ENCODE peak calls at places on chromosomes 16 and 17, in seven cellular contexts. Y, A, K, G, M, W and T are unnamed samples.

GRCh38 chr17:21029032-21029431 is 13.8 kb downstream of the USP22 start:
- DNase-seq in Y (no peak), A (peak), K (no peak), G (no peak), M (peak), W (no peak), T (no peak)

GRCh38 chr17:57692770-57693169 is 52.3 kb downstream of the CCDC182 start:
- DNase-seq in Y (no peak), A (no peak), K (no peak), G (no peak), M (no peak), W (no peak), T (no peak)

GRCh38 chr16:48165961-48166578 is 10.3 kb upstream of the ABCC12 start:
- DNase-seq in Y (no peak), A (no peak), K (no peak), G (no peak), M (no peak), W (no peak), T (no peak)

GRCh38 chr17:45293413-45294211 is 23.2 kb downstream of the MAP3K14 start:
- DNase-seq in Y (peak), A (peak), K (peak), G (peak), M (peak), W (no peak), T (no peak)

GRCh38 chr17:58308173-58308984 is 20.2 kb downstream of the TSPOAP1 start:
- DNase-seq in Y (peak), A (no peak), K (no peak), G (peak), M (no peak), W (no peak), T (peak)

GRCh38 chr17:60422162-60422665 is at the start of gene CHCT1:
- DNase-seq in Y (no peak), A (no peak), K (no peak), G (no peak), M (no peak), W (no peak), T (no peak)

GRCh38 chr17:37134050-37134449 is 185.3 kb downstream of the AATF start:
- DNase-seq in Y (no peak), A (no peak), K (no peak), G (no peak), M (no peak), W (no peak), T (peak)

GRCh38 chr17:41910701-41911391 is 7.9 kb downstream of the ACLY start:
- DNase-seq in Y (no peak), A (no peak), K (no peak), G (peak), M (peak), W (no peak), T (no peak)

GRCh38 chr16:2985457-2985856 is 5.2 kb upstream of the PKMYT1 start:
- DNase-seq in Y (no peak), A (peak), K (peak), G (no peak), M (no peak), W (no peak), T (no peak)

GRCh38 chr17:66691644-66692500 is 143.0 kb upstream of the CACNG5 start:
- DNase-seq in Y (no peak), A (peak), K (no peak), G (no peak), M (peak), W (no peak), T (no peak)
- TF ChIP-seq POLR2A in Y (no peak), A (no peak), K (no peak), G (no peak), M (no peak), W (no peak), T (no peak)

DNA sequence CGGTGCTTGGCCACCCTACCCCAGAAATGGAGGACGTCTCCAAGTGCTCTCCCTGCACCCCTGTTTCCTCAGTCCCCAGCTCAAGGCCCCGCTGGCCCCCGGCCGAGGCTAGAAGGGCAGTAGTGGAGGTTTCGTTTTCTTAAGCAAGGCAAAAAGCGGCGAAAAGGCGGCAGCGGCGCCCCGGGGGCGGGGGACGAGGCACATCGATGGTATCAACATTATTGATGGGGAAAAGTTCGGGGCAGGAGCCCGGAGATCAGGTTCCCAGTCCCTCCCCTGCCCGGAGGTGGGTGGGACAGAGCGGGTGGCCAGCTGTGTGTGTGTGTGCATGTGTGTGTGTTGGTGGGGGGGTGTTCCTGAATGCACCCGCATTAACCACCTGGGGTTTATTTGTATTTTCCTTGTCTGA is 4.1 kb upstream of the SALL1 start:
- DNase-seq in Y (no peak), A (peak), K (no peak), G (no peak), M (no peak), W (no peak), T (no peak)
- TF ChIP-seq POLR2A in Y (no peak), A (no peak), K (no peak), G (no peak), M (no peak), W (no peak), T (no peak)

DNA sequence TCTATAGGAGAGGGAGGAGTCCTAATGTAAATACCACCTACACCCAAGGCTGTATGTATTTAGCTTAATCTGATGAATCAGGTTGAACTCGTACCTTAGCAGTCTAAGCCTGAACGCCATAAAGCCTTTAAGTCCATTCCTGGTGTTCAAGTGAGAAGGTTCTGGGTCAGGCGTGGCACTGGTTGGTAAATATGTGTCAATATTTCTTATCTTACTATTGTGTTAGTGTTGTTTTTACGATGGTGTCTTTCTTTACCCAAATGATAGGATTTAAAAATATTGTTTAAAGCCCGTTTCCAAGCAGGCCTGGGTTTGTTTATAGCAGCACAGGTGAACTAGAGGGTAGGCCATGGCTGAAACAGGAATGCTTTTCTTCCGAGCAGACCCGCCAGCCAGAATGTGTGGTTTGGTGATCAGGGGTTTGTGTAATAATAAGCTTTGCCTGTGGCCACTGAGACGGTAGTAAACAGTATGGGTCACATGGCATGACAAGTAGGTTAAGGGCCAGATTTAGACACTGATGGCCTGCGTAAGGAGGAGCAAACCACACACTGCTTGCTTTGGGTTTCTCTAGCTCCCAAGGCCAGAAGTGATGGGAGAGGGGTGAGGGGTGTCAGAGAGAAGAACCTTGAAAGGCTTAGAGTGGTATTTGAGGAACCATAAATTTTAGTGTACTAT is 3.3 kb downstream of the TMEM94 start:
- DNase-seq in Y (peak), A (no peak), K (no peak), G (no peak), M (peak), W (no peak), T (no peak)
- TF ChIP-seq POLR2A in Y (no peak), A (no peak), K (no peak), G (no peak), M (peak), W (peak), T (no peak)

GRCh38 chr17:7314719-7315569 is at the start of gene GPS2:
- DNase-seq in Y (peak), A (peak), K (peak), G (peak), M (peak), W (peak), T (peak)
- TF ChIP-seq POLR2A in Y (no peak), A (peak), K (peak), G (peak), M (peak), W (peak), T (peak)

DNA sequence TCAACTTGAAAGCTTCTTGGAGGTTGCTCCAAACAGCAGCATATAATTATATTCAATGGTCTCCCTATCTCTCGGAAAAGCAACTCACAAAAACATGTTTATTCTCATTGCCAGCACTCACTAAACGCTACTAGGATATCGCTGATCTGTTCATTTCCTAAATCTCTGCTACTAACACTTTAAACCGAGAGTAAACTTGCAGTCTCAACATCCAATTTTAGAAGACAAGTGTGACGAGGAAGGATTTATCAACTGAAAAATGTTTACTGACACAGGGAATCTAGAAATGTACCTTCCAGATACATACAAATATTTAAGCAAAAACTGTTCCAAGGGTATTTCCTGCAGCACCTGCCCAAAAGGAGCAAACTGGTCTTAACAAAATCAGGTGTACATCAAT is 56.5 kb downstream of the YWHAE start:
- DNase-seq in Y (no peak), A (no peak), K (no peak), G (no peak), M (no peak), W (no peak), T (no peak)
- TF ChIP-seq POLR2A in Y (no peak), A (no peak), K (no peak), G (no peak), M (no peak), W (no peak), T (no peak)